ENCODE peak calls at places on chromosomes 12 and 14, in nine cellular contexts. A, D, L, I, T, W, E, R and X are unnamed samples.

GRCh38 chr12:60849723-60850122 is 1253.9 kb downstream of the SLC16A7 start:
- DNase-seq in R (no peak), T (no peak), L (no peak), A (no peak), W (no peak), I (no peak), E (no peak), D (no peak), X (no peak)

GRCh38 chr12:132215644-132215989 is 71.4 kb downstream of the NOC4L start:
- DNase-seq in A (no peak), T (no peak), D (no peak), E (no peak), W (no peak), L (no peak), I (no peak), R (no peak), X (no peak)

GRCh38 chr12:6538420-6539275 is 4.3 kb downstream of the GAPDH start:
- DNase-seq in E (no peak), I (no peak), W (no peak), A (peak), L (no peak), T (no peak), R (no peak), D (no peak), X (peak)

GRCh38 chr14:104977681-104978647 is at the start of gene AHNAK2:
- DNase-seq in T (peak), D (peak), A (peak), I (peak), W (peak), R (no peak), L (peak), E (peak), X (peak)

GRCh38 chr14:105482486-105483110 is 4.1 kb upstream of the CRIP1 start:
- DNase-seq in A (no peak), R (no peak), D (no peak), T (no peak), E (no peak), W (no peak), I (no peak), L (no peak), X (no peak)

GRCh38 chr14:49999216-49999761 is 106.4 kb downstream of the ARF6 start:
- DNase-seq in A (peak), I (peak), W (peak), E (peak), L (no peak), D (no peak), R (peak), T (peak), X (peak)

GRCh38 chr12:85489194-85489593 is 209.2 kb downstream of the ALX1 start:
- DNase-seq in D (peak), L (no peak), E (no peak), T (no peak), A (no peak), R (no peak), W (no peak), I (no peak), X (no peak)

GRCh38 chr14:95123895-95124579 is 33.3 kb downstream of the DICER1 start:
- DNase-seq in T (no peak), E (no peak), W (no peak), L (no peak), A (no peak), R (no peak), I (no peak), D (no peak), X (no peak)

GRCh38 chr12:106960443-106960842 is 4.7 kb downstream of the TMEM263 start:
- DNase-seq in D (no peak), T (no peak), I (no peak), R (no peak), L (no peak), A (no peak), W (no peak), E (no peak), X (no peak)